ENCODE peak calls at places on chromosome 19, in ten cellular contexts. D is tibial artery, N is GM12864, Q is AG04450, L is body of pancreas, F is K562, U is foreskin fibroblast, K is gastrocnemius medialis, Y is astrocyte of the spinal cord, B is fibroblast of the aortic adventitia. C is an unnamed sample.

GRCh38 chr19:50804420-50805272 is 14.4 kb downstream of the ACP4 start:
- DNase-seq in B (peak), K (peak), Y (peak), D (peak), Q (peak), L (peak), F (peak), N (peak), U (peak), C (peak)

GRCh38 chr19:5063873-5064645 is 95.1 kb downstream of the KDM4B start:
- DNase-seq in U (no peak), F (no peak), L (no peak), B (no peak), D (no peak), Q (no peak), N (no peak), Y (no peak), K (no peak), C (no peak)

GRCh38 chr19:14347999-14348889 is 33.0 kb upstream of the ADGRE5 start:
- DNase-seq in N (no peak), L (peak), Q (no peak), F (peak), Y (peak), K (peak), D (peak), U (peak), B (peak), C (peak)

GRCh38 chr19:50417138-50417849 is 1.4 kb upstream of the SPIB start:
- DNase-seq in U (no peak), B (no peak), Q (no peak), F (no peak), K (no peak), N (no peak), D (no peak), L (peak), Y (no peak), C (no peak)

GRCh38 chr19:11410682-11411081 is 8.4 kb downstream of the RGL3 start:
- DNase-seq in U (peak), L (no peak), K (no peak), F (peak), B (no peak), N (no peak), D (no peak), Y (peak), Q (no peak), C (no peak)

GRCh38 chr19:16608290-16608704 is 19.7 kb downstream of the MED26 start:
- DNase-seq in Q (peak), U (peak), D (peak), N (no peak), Y (peak), B (peak), L (peak), F (no peak), K (peak), C (no peak)

GRCh38 chr19:18416778-18417249 is 2.4 kb upstream of the SSBP4 start:
- DNase-seq in U (peak), B (peak), Q (no peak), L (peak), K (peak), Y (peak), D (peak), N (no peak), F (peak), C (peak)

GRCh38 chr19:44792286-44792685 is 14.6 kb downstream of the CBLC start:
- DNase-seq in B (no peak), D (no peak), N (no peak), L (no peak), Y (no peak), F (no peak), K (no peak), U (no peak), Q (no peak), C (no peak)

GRCh38 chr19:22945560-22945959 is 57.4 kb downstream of the ZNF728 start:
- DNase-seq in U (peak), N (no peak), B (peak), L (no peak), D (no peak), K (no peak), Q (no peak), F (no peak), Y (peak), C (no peak)

GRCh38 chr19:14786421-14786851 is 8.1 kb upstream of the ADGRE2 start:
- DNase-seq in K (no peak), N (no peak), L (no peak), U (peak), F (peak), Q (no peak), D (no peak), Y (no peak), B (no peak), C (peak)

GRCh38 chr19:900302-901111 is 7.2 kb downstream of the RNU6-9 start:
- DNase-seq in B (no peak), Y (no peak), U (no peak), Q (no peak), K (no peak), D (no peak), L (no peak), N (no peak), F (peak), C (no peak)

GRCh38 chr19:10808937-10809655 is 26.9 kb downstream of the TMED1 start:
- DNase-seq in K (no peak), B (peak), F (peak), U (peak), Y (peak), N (no peak), L (no peak), Q (no peak), D (no peak), C (no peak)

GRCh38 chr19:14674764-14675163 is at the start of gene ADGRE3:
- DNase-seq in F (no peak), Y (no peak), L (no peak), B (peak), Q (no peak), K (no peak), N (no peak), U (no peak), D (no peak), C (no peak)

GRCh38 chr19:30516586-30516985 is 144.4 kb downstream of the ZNF536 start:
- DNase-seq in Q (no peak), D (no peak), N (no peak), Y (no peak), K (no peak), U (peak), B (no peak), F (no peak), L (no peak), C (no peak)

GRCh38 chr19:17989425-17990094 is 18.4 kb upstream of the ARRDC2 start:
- DNase-seq in F (no peak), L (no peak), K (no peak), U (no peak), B (no peak), N (no peak), Q (no peak), Y (no peak), D (no peak), C (no peak)

DNA sequence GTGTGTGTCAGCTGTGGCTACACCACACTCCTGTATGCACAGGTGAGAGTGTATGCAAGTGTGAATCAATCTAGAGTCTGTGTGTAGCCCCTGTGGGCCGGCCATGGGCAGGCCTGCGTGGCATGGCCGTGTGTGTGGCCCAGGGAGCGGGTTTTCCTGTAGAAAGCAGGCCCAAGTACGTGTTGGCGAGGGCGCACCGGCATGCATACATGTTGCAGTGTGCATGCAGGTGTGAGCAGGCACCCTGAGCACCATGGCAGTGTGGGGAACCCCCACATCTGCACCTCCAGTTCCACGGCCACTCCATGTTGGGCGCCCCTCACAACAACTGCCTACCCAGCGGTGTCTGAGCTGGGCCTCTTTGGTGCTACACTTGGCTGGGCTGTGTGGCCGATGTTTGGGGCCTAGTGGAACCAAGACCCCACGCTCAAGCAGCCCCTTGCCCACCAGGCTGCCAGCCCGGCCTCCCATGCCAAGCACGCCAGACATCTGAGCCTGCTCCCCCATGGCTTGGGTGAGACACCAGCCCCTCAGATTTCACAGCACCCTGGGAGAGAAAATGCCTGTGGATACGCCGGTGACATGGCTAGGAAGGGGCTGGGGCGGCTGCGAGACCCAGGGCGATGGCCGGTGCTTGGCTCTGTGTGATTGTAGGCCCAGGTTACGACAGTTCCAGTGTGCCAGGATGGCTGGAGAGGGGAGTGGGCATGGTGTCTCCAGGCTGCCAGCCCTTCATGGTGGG is 2.1 kb downstream of the NFIX start:
- DNase-seq in U (no peak), Y (no peak), B (no peak), L (no peak), F (no peak), N (no peak), Q (no peak), K (no peak), D (no peak), C (no peak)
- H3K4me3 ChIP-seq in U (peak), Y (peak), B (peak), L (no peak), F (peak), N (no peak), Q (peak), K (peak), D (peak), C (peak)

GRCh38 chr19:3409346-3410064 is 43.1 kb downstream of the NFIC start:
- DNase-seq in L (peak), K (peak), B (no peak), Q (no peak), D (no peak), U (no peak), F (no peak), Y (no peak), N (no peak), C (peak)

GRCh38 chr19:3411636-3412035 is 45.3 kb downstream of the NFIC start:
- DNase-seq in K (peak), N (no peak), L (peak), Y (no peak), Q (no peak), B (no peak), U (no peak), F (no peak), D (no peak), C (no peak)

GRCh38 chr19:3407556-3408516 is 41.5 kb downstream of the NFIC start:
- DNase-seq in K (peak), U (peak), F (no peak), L (peak), B (peak), D (peak), Q (no peak), N (no peak), Y (peak), C (peak)

GRCh38 chr19:3406571-3407111 is 40.3 kb downstream of the NFIC start:
- DNase-seq in N (no peak), F (no peak), B (no peak), Q (no peak), K (no peak), D (no peak), L (no peak), U (no peak), Y (no peak), C (no peak)

GRCh38 chr19:3408996-3409345 is 42.6 kb downstream of the NFIC start:
- DNase-seq in L (no peak), Y (no peak), N (no peak), B (no peak), F (no peak), D (no peak), K (no peak), U (no peak), Q (no peak), C (no peak)
- TF ChIP-seq CTCF in L (no peak), Y (no peak), N (no peak), B (no peak), F (no peak), D (no peak), K (no peak), U (no peak), Q (no peak), C (no peak)

DNA sequence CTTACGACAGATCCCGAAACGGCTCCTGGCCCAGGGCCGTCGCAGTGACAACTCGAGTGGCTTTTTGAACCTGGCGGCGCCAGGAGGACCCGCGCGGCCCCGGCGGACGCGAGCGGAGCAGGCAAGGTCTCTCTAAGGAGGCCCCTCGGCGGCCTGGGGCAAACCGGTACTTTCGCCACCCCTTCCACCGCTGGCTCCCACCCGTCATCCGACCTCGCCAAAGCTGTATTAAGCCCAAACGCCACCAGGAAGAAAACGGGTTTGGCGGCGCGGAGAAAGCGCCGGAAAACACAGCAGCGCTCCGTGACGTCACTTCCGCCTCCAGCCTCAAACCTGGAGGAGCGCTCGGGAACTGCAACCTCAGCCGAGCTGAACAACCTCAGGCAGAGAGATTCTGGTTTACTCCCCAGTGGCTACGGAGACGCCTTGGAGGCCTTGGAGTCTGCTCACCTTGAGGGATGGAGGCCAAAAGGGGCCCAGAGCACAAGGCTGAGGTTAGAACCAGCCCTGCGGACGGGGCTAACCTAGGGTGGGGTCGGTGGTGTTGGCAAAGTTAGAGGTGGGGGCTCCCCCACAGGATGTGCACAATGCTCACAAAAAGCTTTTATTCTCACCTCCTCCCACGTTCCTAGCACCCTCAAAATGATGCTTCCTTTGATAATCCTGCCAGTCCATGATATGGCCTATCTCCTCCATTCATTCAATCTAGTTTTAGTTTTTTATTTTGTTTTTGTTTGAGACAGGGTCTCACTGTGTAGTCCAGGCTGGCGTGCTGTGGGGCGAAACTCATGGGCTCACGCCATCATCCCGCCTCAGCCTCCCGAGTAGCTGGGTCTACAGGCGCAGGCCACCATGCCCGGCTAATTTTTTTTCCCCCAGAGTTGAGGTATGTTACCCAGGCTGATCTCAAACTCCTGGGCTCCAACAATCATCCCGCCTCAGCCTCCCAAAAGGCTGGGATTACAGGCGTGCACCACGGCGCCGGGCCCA is at the start of gene ZNF266:
- DNase-seq in Q (peak), L (peak), D (peak), U (peak), B (peak), Y (peak), K (peak), F (peak), N (peak), C (peak)
- H3K4me3 ChIP-seq in Q (peak), L (peak), D (peak), U (peak), B (peak), Y (peak), K (peak), F (peak), N (peak), C (peak)

GRCh38 chr19:2079865-2080301 is 16.2 kb downstream of the MOB3A start:
- DNase-seq in D (no peak), Q (no peak), B (no peak), L (no peak), N (no peak), Y (no peak), K (no peak), U (no peak), F (no peak), C (no peak)
- TF ChIP-seq CTCF in D (no peak), Q (no peak), B (no peak), L (no peak), N (no peak), Y (no peak), K (no peak), U (no peak), F (no peak), C (no peak)

GRCh38 chr19:51891193-51891747 is 3.5 kb upstream of the ZNF577 start:
- DNase-seq in N (no peak), Q (no peak), U (no peak), K (no peak), L (no peak), F (no peak), B (no peak), Y (no peak), D (no peak), C (no peak)
- H3K4me3 ChIP-seq in N (no peak), Q (no peak), U (no peak), K (no peak), L (no peak), F (no peak), B (no peak), Y (no peak), D (no peak), C (no peak)

C was measured in heart left ventricle.